ENCODE peak calls at places on chromosome 5, in nine cellular contexts. Z, Q, R, G, K, A, C, U and E are unnamed samples.

GRCh38 chr5:41637869-41638268 is 127.5 kb upstream of the PLCXD3 start:
- DNase-seq in Z (no peak), Q (no peak), R (peak), G (no peak), K (no peak), A (peak), C (no peak), U (no peak), E (peak)

GRCh38 chr5:134046801-134047707 is 42.3 kb upstream of the VDAC1 start:
- DNase-seq in Z (no peak), Q (no peak), R (no peak), G (no peak), K (no peak), A (no peak), C (no peak), U (no peak), E (no peak)

GRCh38 chr5:159826351-159827222 is 89.7 kb upstream of the ADRA1B start:
- DNase-seq in Z (no peak), Q (no peak), R (peak), G (peak), K (no peak), A (peak), C (no peak), U (no peak), E (peak)

GRCh38 chr5:15300141-15300540 is 199.8 kb upstream of the FBXL7 start:
- DNase-seq in Z (no peak), Q (no peak), R (no peak), G (no peak), K (no peak), A (no peak), C (no peak), U (no peak), E (no peak)

GRCh38 chr5:14526493-14526892 is 55.1 kb upstream of the OTULINL start:
- DNase-seq in Z (no peak), Q (no peak), R (no peak), G (no peak), K (no peak), A (no peak), C (no peak), U (no peak), E (no peak)

GRCh38 chr5:102048940-102049339 is 247.1 kb downstream of the SLCO4C1 start:
- DNase-seq in Z (no peak), Q (no peak), R (no peak), G (no peak), K (no peak), A (no peak), C (no peak), U (no peak), E (no peak)

GRCh38 chr5:61327761-61328753 is 4.0 kb upstream of the ZSWIM6 start:
- DNase-seq in Z (peak), Q (no peak), R (peak), G (no peak), K (no peak), A (no peak), C (no peak), U (peak), E (peak)

GRCh38 chr5:78751872-78752271 is 103.3 kb upstream of the LHFPL2 start:
- DNase-seq in Z (no peak), Q (no peak), R (peak), G (no peak), K (no peak), A (no peak), C (no peak), U (no peak), E (no peak)

GRCh38 chr5:135234242-135235000 is 164.6 kb downstream of the MACROH2A1 start:
- DNase-seq in Z (no peak), Q (no peak), R (no peak), G (peak), K (no peak), A (no peak), C (no peak), U (no peak), E (no peak)

GRCh38 chr5:73867344-73868335 is 241.6 kb downstream of the ARHGEF28 start:
- DNase-seq in Z (no peak), Q (no peak), R (peak), G (no peak), K (no peak), A (no peak), C (no peak), U (peak), E (no peak)

GRCh38 chr5:14246350-14247053 is 103.4 kb downstream of the TRIO start:
- DNase-seq in Z (no peak), Q (no peak), R (no peak), G (no peak), K (no peak), A (no peak), C (no peak), U (no peak), E (no peak)

GRCh38 chr5:121596882-121597281 is 254.8 kb upstream of the FTMT start:
- DNase-seq in Z (no peak), Q (no peak), R (no peak), G (no peak), K (no peak), A (no peak), C (no peak), U (no peak), E (no peak)

GRCh38 chr5:56833325-56833724 is 18.0 kb downstream of the MAP3K1 start:
- DNase-seq in Z (peak), Q (no peak), R (no peak), G (no peak), K (no peak), A (no peak), C (peak), U (no peak), E (no peak)

GRCh38 chr5:68593211-68593701 is 377.7 kb downstream of the PIK3R1 start:
- DNase-seq in Z (no peak), Q (no peak), R (no peak), G (no peak), K (no peak), A (no peak), C (no peak), U (no peak), E (no peak)

GRCh38 chr5:149348463-149348862 is 3.2 kb downstream of the GRPEL2 start:
- DNase-seq in Z (no peak), Q (no peak), R (no peak), G (no peak), K (no peak), A (no peak), C (no peak), U (no peak), E (no peak)

GRCh38 chr5:164881442-164881841 is 1376.0 kb downstream of the MAT2B start:
- DNase-seq in Z (no peak), Q (no peak), R (no peak), G (no peak), K (no peak), A (no peak), C (no peak), U (no peak), E (no peak)

GRCh38 chr5:59769832-59770231 is 123.7 kb downstream of the PDE4D start:
- DNase-seq in Z (no peak), Q (no peak), R (peak), G (no peak), K (no peak), A (no peak), C (no peak), U (no peak), E (no peak)

GRCh38 chr5:149930060-149930753 is 14.4 kb downstream of the PDE6A start:
- DNase-seq in Z (no peak), Q (no peak), R (peak), G (no peak), K (no peak), A (no peak), C (peak), U (no peak), E (no peak)

GRCh38 chr5:154756203-154756870 is 1.2 kb downstream of the LARP1 start:
- DNase-seq in Z (peak), Q (no peak), R (peak), G (peak), K (peak), A (peak), C (peak), U (no peak), E (peak)

GRCh38 chr5:96756985-96757384 is 50.8 kb downstream of the ERAP1 start:
- DNase-seq in Z (no peak), Q (no peak), R (peak), G (no peak), K (no peak), A (no peak), C (no peak), U (no peak), E (no peak)

GRCh38 chr5:19795218-19795617 is 192.8 kb downstream of the CDH18 start:
- DNase-seq in Z (no peak), Q (no peak), R (peak), G (no peak), K (no peak), A (no peak), C (no peak), U (peak), E (peak)

GRCh38 chr5:78530342-78531096 is 118.1 kb downstream of the LHFPL2 start:
- DNase-seq in Z (no peak), Q (no peak), R (peak), G (no peak), K (no peak), A (no peak), C (no peak), U (no peak), E (peak)

GRCh38 chr5:62354028-62354874 is 48.2 kb downstream of the KIF2A start:
- DNase-seq in Z (no peak), Q (no peak), R (peak), G (no peak), K (no peak), A (peak), C (no peak), U (peak), E (peak)

GRCh38 chr5:151381899-151382298 is 34.5 kb upstream of the SLC36A2 start:
- DNase-seq in Z (no peak), Q (no peak), R (no peak), G (no peak), K (no peak), A (no peak), C (no peak), U (no peak), E (no peak)

GRCh38 chr5:50702615-50703325 is 36.3 kb downstream of the PARP8 start:
- DNase-seq in Z (no peak), Q (no peak), R (no peak), G (no peak), K (no peak), A (no peak), C (no peak), U (no peak), E (no peak)

GRCh38 chr5:181168595-181169118 is 21.3 kb downstream of the OR2V2 start:
- DNase-seq in Z (no peak), Q (no peak), R (no peak), G (no peak), K (no peak), A (no peak), C (no peak), U (no peak), E (no peak)